ENCODE peak calls at places on chromosomes 16 and 17, in nine cellular contexts. One of them, this sample, is unnamed. For H3K27me3, the result is how much of the 10 kb centered on the place peaks cover.

GRCh38 chr17:56185905-56186783 is 32.9 kb downstream of the ANKFN1 start:
- DNase-seq in endodermal cell: no peak
- DNase-seq in psoas muscle: no peak
- DNase-seq in upper lobe of right lung: no peak
- DNase-seq in fibroblast of lung: peak
- DNase-seq in lower lobe of right lung: no peak
- DNase-seq in left lung: no peak
- DNase-seq in right lobe of liver: no peak
- DNase-seq in CD4-positive, alpha-beta T cell: no peak
- DNase-seq in this sample: no peak

GRCh38 chr17:7436556-7437368 is 1.5 kb downstream of the TMEM102 start:
- DNase-seq in fibroblast of lung: peak
- DNase-seq in endodermal cell: peak
- DNase-seq in psoas muscle: peak
- DNase-seq in lower lobe of right lung: peak
- DNase-seq in right lobe of liver: peak
- DNase-seq in CD4-positive, alpha-beta T cell: peak
- DNase-seq in left lung: peak
- DNase-seq in upper lobe of right lung: peak
- DNase-seq in this sample: peak

GRCh38 chr17:34628883-34629282 is 49.5 kb downstream of the TMEM132E start:
- DNase-seq in CD4-positive, alpha-beta T cell: no peak
- DNase-seq in endodermal cell: no peak
- DNase-seq in psoas muscle: no peak
- DNase-seq in upper lobe of right lung: no peak
- DNase-seq in left lung: no peak
- DNase-seq in lower lobe of right lung: peak
- DNase-seq in right lobe of liver: no peak
- DNase-seq in fibroblast of lung: no peak
- DNase-seq in this sample: no peak

GRCh38 chr16:54374136-54374535 is 87.5 kb upstream of the IRX3 start:
- DNase-seq in right lobe of liver: no peak
- DNase-seq in endodermal cell: no peak
- DNase-seq in left lung: no peak
- DNase-seq in upper lobe of right lung: no peak
- DNase-seq in psoas muscle: no peak
- DNase-seq in fibroblast of lung: peak
- DNase-seq in lower lobe of right lung: no peak
- DNase-seq in CD4-positive, alpha-beta T cell: no peak
- DNase-seq in this sample: no peak

GRCh38 chr16:15996432-15997109 is 47.2 kb downstream of the ABCC1 start:
- DNase-seq in right lobe of liver: no peak
- DNase-seq in endodermal cell: no peak
- DNase-seq in left lung: no peak
- DNase-seq in fibroblast of lung: peak
- DNase-seq in CD4-positive, alpha-beta T cell: no peak
- DNase-seq in psoas muscle: peak
- DNase-seq in upper lobe of right lung: peak
- DNase-seq in lower lobe of right lung: no peak
- DNase-seq in this sample: no peak

GRCh38 chr17:46756861-46757260 is 61.6 kb downstream of the WNT3 start:
- DNase-seq in CD4-positive, alpha-beta T cell: no peak
- DNase-seq in upper lobe of right lung: no peak
- DNase-seq in psoas muscle: no peak
- DNase-seq in lower lobe of right lung: no peak
- DNase-seq in left lung: no peak
- DNase-seq in fibroblast of lung: no peak
- DNase-seq in right lobe of liver: no peak
- DNase-seq in endodermal cell: peak
- DNase-seq in this sample: no peak

GRCh38 chr17:8693328-8693727 is 51.3 kb downstream of the CCDC42 start:
- DNase-seq in psoas muscle: no peak
- DNase-seq in lower lobe of right lung: no peak
- DNase-seq in left lung: no peak
- DNase-seq in CD4-positive, alpha-beta T cell: no peak
- DNase-seq in endodermal cell: peak
- DNase-seq in right lobe of liver: no peak
- DNase-seq in fibroblast of lung: no peak
- DNase-seq in upper lobe of right lung: no peak
- DNase-seq in this sample: no peak

GRCh38 chr17:82767041-82767754 is 15.3 kb downstream of the TBCD start:
- DNase-seq in psoas muscle: no peak
- DNase-seq in upper lobe of right lung: no peak
- DNase-seq in right lobe of liver: peak
- DNase-seq in lower lobe of right lung: peak
- DNase-seq in endodermal cell: peak
- DNase-seq in CD4-positive, alpha-beta T cell: no peak
- DNase-seq in left lung: no peak
- DNase-seq in fibroblast of lung: peak
- DNase-seq in this sample: peak

GRCh38 chr17:38550661-38551060 is 55.1 kb downstream of the SRCIN1 start:
- DNase-seq in right lobe of liver: no peak
- DNase-seq in CD4-positive, alpha-beta T cell: no peak
- DNase-seq in endodermal cell: no peak
- DNase-seq in upper lobe of right lung: no peak
- DNase-seq in left lung: no peak
- DNase-seq in lower lobe of right lung: no peak
- DNase-seq in fibroblast of lung: peak
- DNase-seq in psoas muscle: peak
- DNase-seq in this sample: peak

GRCh38 chr16:68257251-68257905 is 6.9 kb upstream of the SLC7A6 start:
- DNase-seq in psoas muscle: peak
- DNase-seq in CD4-positive, alpha-beta T cell: no peak
- DNase-seq in left lung: no peak
- DNase-seq in lower lobe of right lung: no peak
- DNase-seq in right lobe of liver: no peak
- DNase-seq in fibroblast of lung: no peak
- DNase-seq in endodermal cell: no peak
- DNase-seq in upper lobe of right lung: no peak
- DNase-seq in this sample: peak

GRCh38 chr16:20598832-20599469 is 22.8 kb upstream of the ACSM2B start:
- DNase-seq in upper lobe of right lung: no peak
- DNase-seq in endodermal cell: no peak
- DNase-seq in CD4-positive, alpha-beta T cell: no peak
- DNase-seq in right lobe of liver: no peak
- DNase-seq in left lung: no peak
- DNase-seq in psoas muscle: no peak
- DNase-seq in fibroblast of lung: no peak
- DNase-seq in lower lobe of right lung: no peak
- DNase-seq in this sample: no peak

GRCh38 chr16:9008335-9009260 is 44.9 kb upstream of the USP7 start:
- DNase-seq in psoas muscle: peak
- DNase-seq in fibroblast of lung: peak
- DNase-seq in right lobe of liver: peak
- DNase-seq in CD4-positive, alpha-beta T cell: peak
- DNase-seq in left lung: peak
- DNase-seq in lower lobe of right lung: peak
- DNase-seq in endodermal cell: peak
- DNase-seq in upper lobe of right lung: peak
- DNase-seq in this sample: peak

GRCh38 chr17:62186841-62187240 is 121.8 kb upstream of the MED13 start:
- DNase-seq in psoas muscle: no peak
- DNase-seq in upper lobe of right lung: no peak
- DNase-seq in fibroblast of lung: peak
- DNase-seq in lower lobe of right lung: no peak
- DNase-seq in left lung: no peak
- DNase-seq in right lobe of liver: no peak
- DNase-seq in endodermal cell: no peak
- DNase-seq in CD4-positive, alpha-beta T cell: no peak
- DNase-seq in this sample: no peak

GRCh38 chr17:38341035-38341721 is 2.6 kb downstream of the GPR179 start:
- DNase-seq in fibroblast of lung: no peak
- DNase-seq in left lung: peak
- DNase-seq in endodermal cell: peak
- DNase-seq in upper lobe of right lung: peak
- DNase-seq in right lobe of liver: peak
- DNase-seq in psoas muscle: peak
- DNase-seq in CD4-positive, alpha-beta T cell: no peak
- DNase-seq in lower lobe of right lung: peak
- DNase-seq in this sample: peak

GRCh38 chr17:1839516-1839915 is 9.7 kb downstream of the RPA1 start:
- DNase-seq in right lobe of liver: no peak
- DNase-seq in psoas muscle: no peak
- DNase-seq in lower lobe of right lung: no peak
- DNase-seq in CD4-positive, alpha-beta T cell: no peak
- DNase-seq in upper lobe of right lung: no peak
- DNase-seq in left lung: no peak
- DNase-seq in endodermal cell: no peak
- DNase-seq in fibroblast of lung: no peak
- DNase-seq in this sample: no peak

GRCh38 chr17:81947189-81947588 is at the start of gene MYADML2:
- DNase-seq in psoas muscle: no peak
- DNase-seq in CD4-positive, alpha-beta T cell: no peak
- DNase-seq in left lung: no peak
- DNase-seq in fibroblast of lung: no peak
- DNase-seq in upper lobe of right lung: no peak
- DNase-seq in lower lobe of right lung: no peak
- DNase-seq in endodermal cell: no peak
- DNase-seq in right lobe of liver: no peak
- DNase-seq in this sample: no peak

GRCh38 chr16:88672776-88673175 is 9.9 kb upstream of the MVD start:
- DNase-seq in endodermal cell: peak
- DNase-seq in upper lobe of right lung: no peak
- DNase-seq in fibroblast of lung: no peak
- DNase-seq in CD4-positive, alpha-beta T cell: no peak
- DNase-seq in right lobe of liver: no peak
- DNase-seq in psoas muscle: no peak
- DNase-seq in left lung: no peak
- DNase-seq in lower lobe of right lung: peak
- DNase-seq in this sample: no peak
- TF ChIP-seq CTCF in endodermal cell: peak
- TF ChIP-seq CTCF in upper lobe of right lung: peak
- TF ChIP-seq CTCF in fibroblast of lung: no peak
- TF ChIP-seq CTCF in CD4-positive, alpha-beta T cell: no peak
- TF ChIP-seq CTCF in right lobe of liver: no peak
- TF ChIP-seq CTCF in psoas muscle: peak
- TF ChIP-seq CTCF in left lung: no peak
- TF ChIP-seq CTCF in lower lobe of right lung: no peak
- TF ChIP-seq CTCF in this sample: no peak

GRCh38 chr17:11459780-11460426 is 138.4 kb upstream of the DNAH9 start:
- DNase-seq in right lobe of liver: no peak
- DNase-seq in fibroblast of lung: no peak
- DNase-seq in left lung: no peak
- DNase-seq in endodermal cell: no peak
- DNase-seq in lower lobe of right lung: no peak
- DNase-seq in CD4-positive, alpha-beta T cell: no peak
- DNase-seq in upper lobe of right lung: no peak
- DNase-seq in psoas muscle: no peak
- DNase-seq in this sample: no peak
- H3K27me3 ChIP-seq in right lobe of liver: under half
- H3K27me3 ChIP-seq in fibroblast of lung: under half
- H3K27me3 ChIP-seq in left lung: under half
- H3K27me3 ChIP-seq in endodermal cell: under half
- H3K27me3 ChIP-seq in lower lobe of right lung: under half
- H3K27me3 ChIP-seq in CD4-positive, alpha-beta T cell: under half
- H3K27me3 ChIP-seq in upper lobe of right lung: under half
- H3K27me3 ChIP-seq in psoas muscle: under half
- H3K27me3 ChIP-seq in this sample: under half

GRCh38 chr17:48577330-48577945 is 712 bp downstream of the HOXB4 start:
- DNase-seq in right lobe of liver: no peak
- DNase-seq in CD4-positive, alpha-beta T cell: no peak
- DNase-seq in left lung: no peak
- DNase-seq in upper lobe of right lung: no peak
- DNase-seq in psoas muscle: no peak
- DNase-seq in fibroblast of lung: no peak
- DNase-seq in endodermal cell: no peak
- DNase-seq in lower lobe of right lung: no peak
- DNase-seq in this sample: no peak

GRCh38 chr17:48582750-48583069 is 4.6 kb upstream of the HOXB4 start:
- DNase-seq in fibroblast of lung: no peak
- DNase-seq in upper lobe of right lung: no peak
- DNase-seq in lower lobe of right lung: no peak
- DNase-seq in right lobe of liver: no peak
- DNase-seq in CD4-positive, alpha-beta T cell: no peak
- DNase-seq in left lung: no peak
- DNase-seq in endodermal cell: no peak
- DNase-seq in psoas muscle: no peak
- DNase-seq in this sample: no peak

GRCh38 chr17:48577946-48578615 is at the start of gene HOXB4:
- DNase-seq in lower lobe of right lung: peak
- DNase-seq in psoas muscle: peak
- DNase-seq in upper lobe of right lung: no peak
- DNase-seq in endodermal cell: peak
- DNase-seq in CD4-positive, alpha-beta T cell: no peak
- DNase-seq in right lobe of liver: peak
- DNase-seq in left lung: peak
- DNase-seq in fibroblast of lung: peak
- DNase-seq in this sample: no peak

GRCh38 chr17:48578616-48579560 is 738 bp upstream of the HOXB4 start:
- DNase-seq in upper lobe of right lung: no peak
- DNase-seq in psoas muscle: no peak
- DNase-seq in right lobe of liver: no peak
- DNase-seq in lower lobe of right lung: no peak
- DNase-seq in endodermal cell: peak
- DNase-seq in fibroblast of lung: peak
- DNase-seq in left lung: no peak
- DNase-seq in CD4-positive, alpha-beta T cell: no peak
- DNase-seq in this sample: no peak

GRCh38 chr17:48579738-48580543 is 1.8 kb upstream of the HOXB4 start:
- DNase-seq in psoas muscle: no peak
- DNase-seq in lower lobe of right lung: no peak
- DNase-seq in fibroblast of lung: peak
- DNase-seq in endodermal cell: no peak
- DNase-seq in left lung: no peak
- DNase-seq in upper lobe of right lung: no peak
- DNase-seq in right lobe of liver: no peak
- DNase-seq in CD4-positive, alpha-beta T cell: no peak
- DNase-seq in this sample: no peak
- H3K27ac ChIP-seq in psoas muscle: peak
- H3K27ac ChIP-seq in lower lobe of right lung: peak
- H3K27ac ChIP-seq in fibroblast of lung: peak
- H3K27ac ChIP-seq in endodermal cell: no peak
- H3K27ac ChIP-seq in left lung: peak
- H3K27ac ChIP-seq in upper lobe of right lung: peak
- H3K27ac ChIP-seq in right lobe of liver: peak
- H3K27ac ChIP-seq in CD4-positive, alpha-beta T cell: no peak
- H3K27ac ChIP-seq in this sample: no peak

DNA sequence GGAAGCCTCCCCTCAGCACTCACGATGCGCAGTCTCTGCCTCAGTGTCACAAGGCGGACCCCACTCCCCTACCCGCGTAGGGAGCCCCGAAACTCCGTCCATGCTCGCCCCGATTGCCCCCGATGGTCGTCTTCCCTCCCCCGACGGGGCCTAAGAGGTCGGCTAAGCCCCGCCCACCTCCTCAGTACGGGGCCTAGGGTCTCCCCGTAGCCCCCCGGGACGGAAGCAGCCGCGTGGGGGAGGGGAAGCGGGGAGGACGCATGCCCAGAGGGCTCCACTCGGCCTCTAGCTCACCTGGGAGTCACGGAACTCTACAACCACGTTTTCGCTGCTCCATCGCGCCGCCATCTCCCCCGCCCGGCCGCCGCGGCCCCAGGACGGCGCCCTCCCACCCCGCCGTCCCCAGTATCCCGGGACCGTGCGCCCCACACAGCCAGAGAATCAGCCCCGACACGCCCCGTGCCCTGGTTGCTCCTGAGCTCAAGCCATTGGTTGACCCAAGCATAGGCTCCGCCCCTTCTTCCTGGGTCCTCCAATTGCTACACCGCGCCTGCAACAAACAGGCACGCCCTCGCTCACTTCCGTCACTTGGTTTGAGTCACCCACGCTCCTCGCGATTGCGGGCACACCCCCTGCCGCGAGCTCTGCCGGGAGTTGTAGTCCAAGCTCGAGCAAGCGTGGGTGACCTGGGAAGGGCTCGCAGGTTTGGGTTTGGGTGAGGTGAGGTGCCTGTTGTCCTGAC is at the start of gene WDR59:
- DNase-seq in endodermal cell: peak
- DNase-seq in upper lobe of right lung: peak
- DNase-seq in psoas muscle: peak
- DNase-seq in lower lobe of right lung: peak
- DNase-seq in CD4-positive, alpha-beta T cell: peak
- DNase-seq in fibroblast of lung: peak
- DNase-seq in left lung: peak
- DNase-seq in right lobe of liver: peak
- DNase-seq in this sample: peak
- TF ChIP-seq CTCF in endodermal cell: no peak
- TF ChIP-seq CTCF in upper lobe of right lung: no peak
- TF ChIP-seq CTCF in psoas muscle: no peak
- TF ChIP-seq CTCF in lower lobe of right lung: no peak
- TF ChIP-seq CTCF in CD4-positive, alpha-beta T cell: no peak
- TF ChIP-seq CTCF in fibroblast of lung: no peak
- TF ChIP-seq CTCF in left lung: no peak
- TF ChIP-seq CTCF in right lobe of liver: no peak
- TF ChIP-seq CTCF in this sample: peak